ENCODE peak calls at places on chromosomes 7 and 10, in five cellular contexts. O is activated naive CD8-positive, alpha-beta T cell treated with anti-CD3 and anti-CD28 coated beads, Interleukin-2, amount 10 ng/mL, durations not matched to agents 7 days and 5 days; M is CD4-positive, alpha-beta T cell; F is astrocyte of the spinal cord; X is A172. J is an unnamed sample.

GRCh38 chr10:6917125-6917524 is 337.0 kb upstream of the PRKCQ start:
- DNase-seq in O (no peak), M (no peak), F (no peak), X (no peak), J (no peak)

GRCh38 chr7:22657479-22657878 is 69.5 kb upstream of the IL6 start:
- DNase-seq in O (no peak), M (no peak), F (no peak), X (no peak), J (no peak)

GRCh38 chr7:137874390-137874789 is 27.6 kb upstream of the DGKI start:
- DNase-seq in O (no peak), M (no peak), F (peak; percentile 87), X (no peak), J (no peak)

GRCh38 chr10:86403183-86403797 is 36.7 kb upstream of the GRID1 start:
- DNase-seq in O (no peak), M (no peak), F (no peak), X (no peak), J (no peak)

GRCh38 chr10:124290095-124290795 is 128.5 kb downstream of the OAT start:
- DNase-seq in O (no peak), M (no peak), F (peak; percentile 66), X (peak; percentile 62), J (no peak)

GRCh38 chr10:67156239-67156638 is 230.4 kb downstream of the LRRTM3 start:
- DNase-seq in O (no peak), M (no peak), F (no peak), X (no peak), J (no peak)

GRCh38 chr10:50501899-50502556 is 121.7 kb downstream of the SGMS1 start:
- DNase-seq in O (no peak), M (no peak), F (no peak), X (no peak), J (no peak)

GRCh38 chr10:88152720-88153119 is 289.3 kb downstream of the PTEN start:
- DNase-seq in O (peak; percentile 32), M (no peak), F (peak; percentile 86), X (peak; percentile 93), J (no peak)

GRCh38 chr10:86614853-86615252 is 39.5 kb upstream of the OPN4 start:
- DNase-seq in O (no peak), M (no peak), F (no peak), X (no peak), J (no peak)

GRCh38 chr7:50182734-50183133 is 89.7 kb upstream of the ZPBP start:
- DNase-seq in O (no peak), M (no peak), F (no peak), X (no peak), J (no peak)

GRCh38 chr7:108406474-108406873 is 49.8 kb downstream of the NRCAM start:
- DNase-seq in O (no peak), M (no peak), F (peak; percentile 44), X (no peak), J (no peak)

GRCh38 chr10:20202337-20202736 is 386.1 kb downstream of the PLXDC2 start:
- DNase-seq in O (no peak), M (no peak), F (no peak), X (no peak), J (no peak)

GRCh38 chr10:67518756-67519155 is 177.2 kb downstream of the CTNNA3 start:
- DNase-seq in O (no peak), M (no peak), F (no peak), X (no peak), J (no peak)

GRCh38 chr7:75888464-75889222 is 9.8 kb downstream of the RHBDD2 start:
- DNase-seq in O (no peak), M (no peak), F (no peak), X (no peak), J (no peak)

GRCh38 chr10:116853287-116853686 is 4.0 kb downstream of the ENO4 start:
- DNase-seq in O (no peak), M (no peak), F (no peak), X (no peak), J (no peak)

GRCh38 chr7:2134740-2135139 is 98.0 kb downstream of the MAD1L1 start:
- DNase-seq in O (no peak), M (no peak), F (no peak), X (no peak), J (no peak)

GRCh38 chr7:33921216-33921938 is 16.0 kb downstream of the BMPER start:
- DNase-seq in O (no peak), M (no peak), F (peak; percentile 15), X (no peak), J (no peak)

GRCh38 chr10:117217196-117217761 is 20.0 kb downstream of the KCNK18 start:
- DNase-seq in O (peak; percentile 49), M (no peak), F (no peak), X (no peak), J (no peak)

GRCh38 chr10:60186315-60187071 is 203.2 kb downstream of the ANK3 start:
- DNase-seq in O (no peak), M (no peak), F (no peak), X (no peak), J (no peak)

GRCh38 chr7:105610165-105610930 is 29.1 kb upstream of the EFCAB10 start:
- DNase-seq in O (no peak), M (no peak), F (no peak), X (no peak), J (no peak)

GRCh38 chr10:21100190-21100589 is 203.1 kb upstream of the NEBL start:
- DNase-seq in O (no peak), M (no peak), F (peak; percentile 35), X (no peak), J (no peak)

GRCh38 chr7:132511921-132512320 is 64.3 kb downstream of the PLXNA4 start:
- DNase-seq in O (no peak), M (no peak), F (no peak), X (no peak), J (no peak)

GRCh38 chr7:43869898-43870240 is 552 bp upstream of the MRPS24 start:
- DNase-seq in O (no peak), M (no peak), F (peak; percentile 88), X (peak; percentile 78), J (no peak)

GRCh38 chr10:96124230-96125141 is 5.6 kb upstream of the ZNF518A start:
- DNase-seq in O (no peak), M (no peak), F (peak; percentile 31), X (peak; percentile 11), J (no peak)

GRCh38 chr7:80060218-80060806 is 74.3 kb upstream of the GNAI1 start:
- DNase-seq in O (no peak), M (no peak), F (peak; percentile 84), X (peak; percentile 67), J (no peak)

GRCh38 chr7:28068811-28069216 is 111.8 kb downstream of the JAZF1 start:
- DNase-seq in O (no peak), M (no peak), F (peak; percentile 33), X (no peak), J (no peak)